ENCODE peak calls at places on chromosomes 3 and 15, in four cellular contexts. W, A, I and Y are unnamed samples.

GRCh38 chr15:62248277-62248974 is 83.3 kb upstream of the C2CD4B start:
- DNase-seq in A (no peak), W (no peak), I (no peak), Y (no peak)

GRCh38 chr15:29914441-29915053 is 92.3 kb upstream of the TJP1 start:
- DNase-seq in I (no peak), A (no peak), W (no peak), Y (no peak)

GRCh38 chr3:13296662-13297061 is 123.5 kb downstream of the NUP210 start:
- DNase-seq in A (no peak), I (no peak), W (no peak), Y (no peak)

GRCh38 chr15:74799255-74799842 is 13.3 kb upstream of the LMAN1L start:
- DNase-seq in A (no peak), I (no peak), W (no peak), Y (no peak)

GRCh38 chr3:197335428-197336132 is 37.2 kb upstream of the DLG1 start:
- DNase-seq in I (no peak), A (peak), W (no peak), Y (no peak)

GRCh38 chr3:44419159-44419922 is 58.1 kb downstream of the ZNF445 start:
- DNase-seq in A (no peak), I (no peak), W (no peak), Y (no peak)

GRCh38 chr3:105715372-105715771 is 153.4 kb downstream of the CBLB start:
- DNase-seq in A (no peak), I (no peak), W (no peak), Y (no peak)

GRCh38 chr3:181568248-181568647 is 143.5 kb upstream of the SOX2 start:
- DNase-seq in I (no peak), W (no peak), A (no peak), Y (no peak)

GRCh38 chr15:31390029-31390428 is 63.4 kb downstream of the KLF13 start:
- DNase-seq in A (no peak), W (peak), I (no peak), Y (no peak)

GRCh38 chr15:88090406-88091085 is 166.0 kb downstream of the NTRK3 start:
- DNase-seq in A (no peak), W (no peak), I (no peak), Y (no peak)

GRCh38 chr3:56536735-56537134 is 20.2 kb upstream of the CCDC66 start:
- DNase-seq in I (no peak), W (no peak), A (no peak), Y (no peak)

GRCh38 chr3:187012609-187013051 is 82.3 kb downstream of the ST6GAL1 start:
- DNase-seq in W (peak), A (peak), I (no peak), Y (no peak)